ENCODE peak calls at places on chromosomes 16 and 17, in four cellular contexts. H is tibial artery; Q is upper lobe of right lung; L is effector memory CD4-positive, alpha-beta T cell. I is an unnamed sample.

GRCh38 chr16:69501956-69502457 is 63.8 kb upstream of the NFAT5 start:
- DNase-seq in Q (no peak), H (no peak), L (no peak), I (no peak)

GRCh38 chr16:67183-67791 is 5.1 kb downstream of the RHBDF1 start:
- DNase-seq in Q (peak; percentile 61), H (no peak), L (no peak), I (no peak)

GRCh38 chr17:61575352-61575975 is 15.6 kb downstream of the NACA2 start:
- DNase-seq in Q (no peak), H (no peak), L (no peak), I (no peak)

GRCh38 chr17:2181206-2181983 is 122.2 kb downstream of the SMG6 start:
- DNase-seq in Q (no peak), H (peak; percentile 94), L (no peak), I (no peak)

GRCh38 chr17:43982171-43982570 is 22.3 kb upstream of the NAGS start:
- DNase-seq in L (no peak), H (no peak), Q (no peak), I (no peak)

GRCh38 chr16:57762365-57763289 is 27.1 kb downstream of the KATNB1 start:
- DNase-seq in H (no peak), L (no peak), Q (no peak), I (no peak)

GRCh38 chr16:4828567-4829320 is 18.3 kb downstream of the GLYR1 start:
- DNase-seq in H (no peak), L (no peak), Q (peak; percentile 11), I (no peak)

GRCh38 chr16:24077292-24077691 is 178.8 kb upstream of the CACNG3 start:
- DNase-seq in Q (no peak), L (no peak), H (no peak), I (no peak)

GRCh38 chr17:47810200-47810821 is 11.3 kb downstream of the OSBPL7 start:
- DNase-seq in L (no peak), Q (peak; percentile 73), H (peak; percentile 61), I (no peak)

GRCh38 chr17:39011907-39012468 is 44.8 kb upstream of the FBXO47 start:
- DNase-seq in H (no peak), L (no peak), Q (no peak), I (no peak)

GRCh38 chr17:58007781-58008706 is 998 bp upstream of the SRSF1 start:
- DNase-seq in L (no peak), H (no peak), Q (no peak), I (no peak)

GRCh38 chr17:46916211-46916610 is 6.7 kb upstream of the GOSR2 start:
- DNase-seq in Q (no peak), H (no peak), L (no peak), I (no peak)

GRCh38 chr16:23368469-23368868 is 66.4 kb downstream of the SCNN1B start:
- DNase-seq in H (no peak), L (no peak), Q (no peak), I (no peak)

GRCh38 chr16:1335211-1335971 is 1.9 kb downstream of the BAIAP3 start:
- DNase-seq in L (no peak), Q (no peak), H (no peak), I (no peak)

GRCh38 chr17:2710804-2711607 is 558 bp downstream of the CLUH start:
- DNase-seq in Q (peak; percentile 79), L (no peak), H (no peak), I (no peak)

GRCh38 chr17:72430611-72431432 is 310.0 kb downstream of the SOX9 start:
- DNase-seq in L (no peak), H (no peak), Q (no peak), I (no peak)

GRCh38 chr16:69417537-69418199 is 6.8 kb upstream of the CYB5B start:
- DNase-seq in Q (no peak), H (no peak), L (no peak), I (no peak)

GRCh38 chr16:28003923-28004322 is 59.6 kb downstream of the GSG1L start:
- DNase-seq in H (no peak), L (no peak), Q (no peak), I (no peak)

GRCh38 chr16:85582177-85582888 is 30.8 kb upstream of the GSE1 start:
- DNase-seq in Q (no peak), L (no peak), H (no peak), I (no peak)

GRCh38 chr17:66301864-66302741 is at the start of gene PRKCA:
- DNase-seq in H (peak; percentile 82), Q (peak; percentile 91), L (peak; percentile 63), I (no peak)

GRCh38 chr16:67170168-67170947 is at the start of gene NOL3:
- DNase-seq in L (no peak), H (peak; percentile 96), Q (peak; percentile 94), I (peak; percentile 49)

GRCh38 chr16:559411-560207 is 585 bp upstream of the PRR35 start:
- DNase-seq in L (no peak), H (no peak), Q (no peak), I (no peak)

GRCh38 chr17:64032081-64032480 is 11.6 kb upstream of the ICAM2 start:
- DNase-seq in L (no peak), Q (peak; percentile 23), H (no peak), I (no peak)

GRCh38 chr17:81961087-81961514 is at the start of gene NOTUM:
- DNase-seq in L (no peak), H (no peak), Q (no peak), I (no peak)

GRCh38 chr16:71358464-71359031 is at the start of gene CALB2:
- DNase-seq in H (peak; percentile 69), Q (peak; percentile 83), L (peak; percentile 34), I (peak; percentile 7)

GRCh38 chr17:30414486-30414885 is 35.8 kb downstream of the CPD start:
- DNase-seq in H (no peak), Q (no peak), L (no peak), I (no peak)

GRCh38 chr17:76968707-76969597 is 100.7 kb downstream of the MGAT5B start:
- DNase-seq in Q (no peak), L (peak; percentile 15), H (no peak), I (peak; percentile 49)

GRCh38 chr16:75256871-75257343 is 5.5 kb upstream of the BCAR1 start:
- DNase-seq in Q (no peak), L (no peak), H (peak; percentile 72), I (no peak)

GRCh38 chr17:80228477-80228876 is 8.2 kb downstream of the SLC26A11 start:
- DNase-seq in H (no peak), Q (no peak), L (no peak), I (no peak)

GRCh38 chr16:8720080-8720966 is 45.9 kb downstream of the ABAT start:
- DNase-seq in L (no peak), Q (no peak), H (no peak), I (no peak)

GRCh38 chr17:50274142-50274944 is at the start of gene TMEM92:
- DNase-seq in Q (peak; percentile 92), L (no peak), H (peak; percentile 70), I (no peak)

GRCh38 chr17:31394544-31394943 is 3.1 kb downstream of the RAB11FIP4 start:
- DNase-seq in H (peak; percentile 63), Q (peak; percentile 67), L (no peak), I (peak; percentile 60)

GRCh38 chr17:47325176-47325575 is 1.4 kb downstream of the EFCAB13 start:
- DNase-seq in L (no peak), Q (no peak), H (no peak), I (no peak)

GRCh38 chr17:74959826-74960738 is 12.5 kb downstream of the HID1 start:
- DNase-seq in Q (no peak), H (no peak), L (no peak), I (no peak)

DNA sequence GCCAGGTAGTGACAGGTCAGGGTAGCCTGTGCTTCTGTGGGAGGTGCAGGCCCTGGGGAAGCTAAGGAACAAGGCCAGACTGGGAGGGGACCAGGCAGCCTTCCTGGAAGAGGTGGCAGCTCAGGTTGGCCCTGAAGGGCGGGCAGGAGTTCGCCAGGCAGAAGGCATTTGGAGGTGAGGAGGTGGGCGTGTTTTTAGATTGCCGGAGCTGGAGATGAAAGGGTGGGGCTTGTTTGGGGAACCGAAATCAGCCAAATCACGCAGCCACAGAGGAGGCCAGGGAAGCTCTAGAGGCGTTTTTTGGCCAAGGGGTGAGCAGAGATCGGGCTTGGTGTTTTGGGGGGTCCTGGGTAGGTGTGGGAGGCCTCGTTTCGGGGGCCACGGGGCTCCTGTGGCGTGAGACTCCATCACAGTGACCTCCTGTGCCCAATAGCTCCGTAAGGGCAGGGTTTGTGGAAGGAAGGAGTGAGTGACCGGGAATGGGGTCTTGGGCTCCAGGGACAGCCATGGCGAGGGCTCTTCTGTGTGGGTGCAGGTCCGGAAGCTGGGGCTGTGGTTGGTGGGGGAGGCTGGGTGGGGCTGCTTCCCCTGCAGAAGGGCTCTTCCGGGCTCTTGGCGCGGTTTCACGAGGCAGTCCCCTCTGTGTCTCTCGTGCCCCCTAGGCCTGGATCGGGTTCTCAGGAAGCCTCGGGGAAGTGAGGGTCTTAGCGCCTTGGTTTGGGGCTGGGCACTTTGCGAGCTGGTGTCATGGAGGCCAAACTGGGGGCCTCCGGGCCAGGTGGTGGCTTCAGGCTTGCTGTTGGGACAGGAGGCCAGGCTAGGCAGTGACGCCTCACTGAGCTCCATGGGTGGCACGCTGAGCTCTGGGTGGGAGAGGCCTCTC is 7.8 kb downstream of the ADCY7 start:
- DNase-seq in H (peak; percentile 66), Q (peak; percentile 76), L (peak; percentile 33), I (peak; percentile 65)
- H3K4me3 ChIP-seq in H (peak overlapping the region; percentile 25), Q (peak overlapping the region; percentile 48), L (peak overlapping the region; percentile 59), I (peak overlapping the region; percentile 55)

GRCh38 chr17:17510456-17511292 is 14.5 kb upstream of the RASD1 start:
- DNase-seq in L (no peak), H (no peak), Q (no peak), I (no peak)
- H3K4me3 ChIP-seq in L (no peak overlapping the region), H (no peak overlapping the region), Q (no peak overlapping the region), I (no peak overlapping the region)

GRCh38 chr16:62038646-62039045 is 2.4 kb upstream of the CDH8 start:
- DNase-seq in Q (no peak), L (no peak), H (no peak), I (no peak)

GRCh38 chr16:62038225-62038624 is 2.0 kb upstream of the CDH8 start:
- DNase-seq in L (no peak), Q (no peak), H (no peak), I (no peak)

GRCh38 chr16:62036101-62036806 is at the start of gene CDH8:
- DNase-seq in L (no peak), Q (peak; percentile 57), H (no peak), I (no peak)

GRCh38 chr16:62036807-62037135 is 533 bp upstream of the CDH8 start:
- DNase-seq in H (no peak), Q (no peak), L (no peak), I (no peak)

GRCh38 chr16:62041401-62041800 is 5.2 kb upstream of the CDH8 start:
- DNase-seq in Q (no peak), H (no peak), L (no peak), I (peak; percentile 16)
- H3K4me3 ChIP-seq in Q (no peak overlapping the region), H (no peak overlapping the region), L (no peak overlapping the region), I (no peak overlapping the region)

DNA sequence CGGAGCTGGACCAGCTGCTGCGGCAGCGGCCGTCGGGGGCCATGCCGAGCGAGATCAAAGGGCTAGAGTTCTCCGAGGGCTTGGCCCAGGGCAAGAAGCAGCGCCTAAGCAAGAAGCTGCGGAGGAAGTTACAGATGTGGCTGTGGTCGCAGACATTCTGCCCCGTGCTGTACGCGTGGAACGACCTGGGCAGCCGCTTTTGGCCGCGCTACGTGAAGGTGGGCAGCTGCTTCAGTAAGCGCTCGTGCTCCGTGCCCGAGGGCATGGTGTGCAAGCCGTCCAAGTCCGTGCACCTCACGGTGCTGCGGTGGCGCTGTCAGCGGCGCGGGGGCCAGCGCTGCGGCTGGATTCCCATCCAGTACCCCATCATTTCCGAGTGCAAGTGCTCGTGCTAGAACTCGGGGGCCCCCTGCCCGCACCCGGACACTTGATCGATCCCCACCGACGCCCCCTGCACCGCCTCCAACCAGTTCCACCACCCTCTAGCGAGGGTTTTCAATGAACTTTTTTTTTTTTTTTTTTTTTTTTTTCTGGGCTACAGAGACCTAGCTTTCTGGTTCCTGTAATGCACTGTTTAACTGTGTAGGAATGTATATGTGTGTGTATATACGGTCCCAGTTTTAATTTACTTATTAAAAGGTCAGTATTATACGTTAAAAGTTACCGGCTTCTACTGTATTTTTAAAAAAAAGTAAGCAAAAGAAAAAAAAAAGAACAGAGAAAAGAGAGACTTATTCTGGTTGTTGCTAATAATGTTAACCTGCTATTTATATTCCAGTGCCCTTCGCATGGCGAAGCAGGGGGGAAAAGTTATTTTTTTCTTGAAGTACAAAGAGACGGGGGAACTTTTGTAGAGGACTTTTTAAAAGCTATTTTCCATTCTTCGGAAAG is 1.3 kb downstream of the NOG start:
- DNase-seq in L (no peak), H (no peak), Q (peak; percentile 65), I (no peak)
- H3K4me3 ChIP-seq in L (peak overlapping the region; percentile 64), H (peak overlapping the region; percentile 48), Q (peak overlapping the region; percentile 58), I (peak overlapping the region; percentile 23)

I was measured in Jurkat, Clone E6-1.